ENCODE peak calls at places on chromosomes 11 and 22, in four cellular contexts. U is K562, S is HepG2, O is GM12878. V is an unnamed sample.

GRCh38 chr11:7555067-7555699 is 41.4 kb downstream of the PPFIBP2 start:
- DNase-seq in U (no peak), S (no peak), O (no peak), V (no peak)

GRCh38 chr22:28902490-28902889 is 19.1 kb downstream of the ZNRF3 start:
- DNase-seq in U (no peak), S (no peak), O (no peak), V (no peak)

GRCh38 chr11:2523821-2524391 is 79.1 kb downstream of the KCNQ1 start:
- DNase-seq in U (no peak), S (no peak), O (no peak), V (no peak)

GRCh38 chr11:61540528-61540927 is 32.0 kb downstream of the LRRC10B start:
- DNase-seq in U (peak; percentile 35), S (no peak), O (no peak), V (no peak)

GRCh38 chr11:80155412-80156017 is 714.7 kb upstream of the TENM4 start:
- DNase-seq in U (peak; percentile 5), S (peak; percentile 21), O (no peak), V (peak; percentile 12)

GRCh38 chr11:85827768-85828639 is 17.1 kb upstream of the SYTL2 start:
- DNase-seq in U (no peak), S (no peak), O (no peak), V (no peak)

GRCh38 chr22:22890085-22890484 is 2.5 kb downstream of the IGLL5 start:
- DNase-seq in U (no peak), S (no peak), O (no peak), V (no peak)

GRCh38 chr11:2375964-2376551 is 1.1 kb upstream of the CD81 start:
- DNase-seq in U (no peak), S (no peak), O (no peak), V (no peak)

GRCh38 chr11:34962034-34962433 is 45.6 kb downstream of the PDHX start:
- DNase-seq in U (no peak), S (no peak), O (no peak), V (no peak)

GRCh38 chr11:64765841-64766682 is 6.3 kb upstream of the PYGM start:
- DNase-seq in U (no peak), S (no peak), O (no peak), V (no peak)

GRCh38 chr11:134734446-134734845 is 322.4 kb upstream of the B3GAT1 start:
- DNase-seq in U (no peak), S (no peak), O (no peak), V (no peak)

GRCh38 chr11:28878025-28878424 is 769.8 kb downstream of the METTL15 start:
- DNase-seq in U (no peak), S (no peak), O (no peak), V (no peak)

GRCh38 chr11:60781286-60782044 is 3.7 kb upstream of the MS4A10 start:
- DNase-seq in U (no peak), S (no peak), O (no peak), V (no peak)

GRCh38 chr11:720642-721346 is 14.8 kb downstream of the EPS8L2 start:
- DNase-seq in U (peak; percentile 64), S (no peak), O (no peak), V (no peak)

GRCh38 chr11:942853-943252 is 17.2 kb downstream of the AP2A2 start:
- DNase-seq in U (no peak), S (no peak), O (no peak), V (no peak)

GRCh38 chr22:39773976-39774539 is 119.5 kb downstream of the ENTHD1 start:
- DNase-seq in U (peak; percentile 39), S (no peak), O (peak; percentile 73), V (no peak)

GRCh38 chr11:116193321-116194114 is 579.3 kb downstream of the BUD13 start:
- DNase-seq in U (no peak), S (peak; percentile 17), O (no peak), V (peak; percentile 49)

GRCh38 chr11:1564535-1565172 is 7.4 kb downstream of the DUSP8 start:
- DNase-seq in U (peak; percentile 93), S (no peak), O (no peak), V (peak; percentile 86)

GRCh38 chr22:49788492-49788891 is 39.2 kb downstream of the BRD1 start:
- DNase-seq in U (no peak), S (no peak), O (no peak), V (no peak)

GRCh38 chr22:31768422-31769059 is 14.7 kb downstream of the DEPDC5 start:
- DNase-seq in U (no peak), S (no peak), O (no peak), V (no peak)

GRCh38 chr11:122642472-122642922 is 13.0 kb upstream of the UBASH3B start:
- DNase-seq in U (no peak), S (peak; percentile 94), O (no peak), V (no peak)

GRCh38 chr11:35344990-35345655 is 74.2 kb downstream of the SLC1A2 start:
- DNase-seq in U (no peak), S (no peak), O (no peak), V (no peak)

GRCh38 chr11:68913188-68913587 is 9.5 kb downstream of the IGHMBP2 start:
- DNase-seq in U (no peak), S (no peak), O (no peak), V (no peak)

GRCh38 chr11:10638285-10638684 is 55.3 kb downstream of the IRAG1 start:
- DNase-seq in U (no peak), S (no peak), O (no peak), V (no peak)
- TF ChIP-seq TARDBP in U (no peak), S (no peak), O (no peak), V (no peak)

DNA sequence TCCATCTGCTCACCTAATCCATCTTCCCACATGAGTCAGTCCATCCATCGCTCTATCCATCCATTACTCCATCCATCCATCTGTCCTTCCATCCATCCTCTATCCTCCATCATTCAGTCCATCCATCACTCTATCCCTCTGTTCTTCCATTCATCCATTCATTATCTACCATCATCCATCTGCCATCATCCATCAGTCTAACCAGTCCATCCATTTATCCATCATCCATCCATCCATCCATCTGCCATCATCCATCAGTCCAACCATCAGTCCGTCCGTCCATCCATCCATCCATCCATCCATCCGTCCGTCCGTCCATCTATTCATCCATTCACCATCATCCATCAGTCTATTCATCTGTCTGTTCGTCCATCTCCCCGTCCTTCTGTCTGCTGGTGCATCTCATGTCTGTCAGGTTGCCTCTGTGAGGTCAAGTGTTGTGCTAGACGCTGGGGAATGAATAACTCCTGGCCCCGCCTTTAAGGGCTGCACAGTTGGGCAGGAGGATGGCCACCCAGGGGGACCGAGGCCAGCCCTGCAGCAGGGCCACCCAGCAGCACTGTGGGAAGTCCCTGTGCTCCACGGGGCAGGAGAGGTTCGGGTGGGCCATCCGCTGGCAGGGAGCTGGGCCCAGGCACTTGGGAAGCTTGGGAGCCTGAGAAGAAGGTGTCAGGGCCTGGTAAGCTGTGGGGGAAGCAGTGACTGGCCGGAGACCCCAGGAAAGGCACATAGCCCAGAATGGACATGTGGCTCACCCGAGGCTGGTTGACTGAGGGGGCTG is 137.1 kb downstream of the CTTN start:
- DNase-seq in U (no peak), S (no peak), O (no peak), V (no peak)
- TF ChIP-seq BHLHE40 in U (no peak), S (no peak), O (no peak), V (no peak)

GRCh38 chr11:20110908-20111669 is 49.2 kb downstream of the DBX1 start:
- DNase-seq in U (peak; percentile 75), S (peak; percentile 70), O (peak; percentile 8), V (peak; percentile 79)
- TF ChIP-seq TARDBP in U (no peak), S (no peak), O (no peak), V (no peak)

DNA sequence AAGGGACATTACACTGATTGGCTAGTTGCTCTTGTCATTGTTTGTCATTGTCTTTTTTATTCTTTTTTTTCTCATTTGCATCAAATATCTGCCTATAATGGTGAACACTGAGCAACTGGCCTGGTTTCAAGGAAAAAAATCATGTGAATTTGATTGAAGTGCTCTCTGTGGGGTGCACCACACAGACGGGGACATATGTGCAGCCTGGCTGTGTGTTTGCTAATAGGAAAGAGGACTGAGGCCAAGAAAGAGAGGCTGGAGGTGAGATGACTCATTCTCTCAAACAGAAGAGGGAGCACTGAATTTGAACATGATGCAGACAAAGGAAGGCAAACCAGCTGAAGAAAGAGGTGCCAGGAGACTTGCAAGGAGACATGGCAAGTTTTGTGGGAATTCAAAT is 684.9 kb upstream of the CCDC90B start:
- DNase-seq in U (no peak), S (no peak), O (peak; percentile 11), V (no peak)
- TF ChIP-seq BHLHE40 in U (no peak), S (no peak), O (no peak), V (no peak)

DNA sequence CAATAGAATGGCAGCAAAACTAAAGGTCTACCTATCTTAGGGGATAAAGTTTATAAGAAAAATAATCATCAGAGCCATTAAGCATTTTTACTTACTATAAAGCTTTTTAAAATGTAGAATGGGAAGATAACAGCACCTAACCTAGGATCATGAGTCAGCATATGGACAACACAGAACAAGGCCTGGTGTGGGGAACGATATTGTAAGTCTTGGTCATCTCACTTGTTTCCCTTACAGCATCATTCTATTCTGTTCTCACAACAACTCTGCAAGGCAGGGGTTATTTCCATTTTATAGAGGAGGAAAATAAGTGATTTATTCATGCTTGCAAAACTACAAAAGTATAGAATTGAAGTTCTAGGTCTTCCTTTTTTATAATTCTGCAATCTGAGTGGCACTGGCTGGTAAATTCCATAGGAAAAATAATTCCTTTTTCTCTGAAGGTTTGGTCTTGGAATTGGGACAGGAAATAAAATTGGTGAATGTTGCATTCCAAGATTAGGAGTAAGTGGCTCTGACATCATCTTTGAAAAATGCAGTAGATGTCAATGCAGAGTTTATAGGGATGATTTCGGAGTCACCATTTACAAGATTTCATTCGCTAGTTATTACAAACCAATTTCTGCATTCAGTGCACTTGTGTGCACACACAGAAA is 423.0 kb downstream of the DYNC2H1 start:
- DNase-seq in U (no peak), S (no peak), O (no peak), V (no peak)
- TF ChIP-seq TARDBP in U (no peak), S (no peak), O (no peak), V (no peak)

DNA sequence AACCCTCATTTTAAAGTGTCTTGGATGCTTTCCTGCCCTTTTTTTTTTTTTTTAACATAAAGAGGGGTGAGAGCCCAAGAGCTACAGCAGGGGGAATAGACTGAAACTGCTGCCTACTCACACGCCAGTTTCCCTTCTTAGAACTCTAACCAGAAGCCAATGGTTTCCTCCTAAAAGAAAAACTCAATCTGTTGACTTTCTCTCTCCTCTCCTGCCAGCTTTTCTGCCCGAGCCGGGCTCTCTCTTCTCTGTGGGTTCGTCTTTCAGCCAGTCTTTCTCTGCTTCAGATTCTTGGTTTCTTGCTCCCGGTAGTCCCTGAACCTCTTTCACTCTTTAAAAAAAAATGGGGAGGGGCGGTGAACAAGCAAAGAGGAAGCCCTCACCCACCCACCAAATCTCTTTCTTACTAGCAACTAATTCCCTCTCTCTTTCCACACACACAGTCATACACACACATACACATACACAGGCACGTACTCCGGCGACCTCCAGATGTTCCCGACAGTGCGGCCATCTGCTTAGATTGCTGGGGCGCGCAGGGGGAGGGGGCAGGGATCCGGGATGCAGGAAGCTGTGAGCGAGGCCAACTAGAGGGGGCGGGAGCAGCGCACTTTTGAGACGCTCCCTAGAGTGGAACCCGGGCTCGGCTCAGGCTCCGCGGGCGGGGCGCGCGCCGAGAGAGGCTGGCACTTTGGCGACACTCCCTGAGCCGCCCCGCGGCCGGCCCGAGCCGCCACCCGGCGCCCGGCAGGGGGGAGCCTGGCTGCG is 446 bp upstream of the TSKU start:
- DNase-seq in U (peak; percentile 92), S (peak; percentile 82), O (no peak), V (peak; percentile 90)
- TF ChIP-seq BHLHE40 in U (no peak), S (peak; percentile 5), O (no peak), V (no peak)

GRCh38 chr11:121328967-121329653 is 36.5 kb downstream of the SC5D start:
- DNase-seq in U (no peak), S (no peak), O (no peak), V (no peak)
- TF ChIP-seq TARDBP in U (no peak), S (no peak), O (no peak), V (no peak)

V was measured in HEK293T.